ENCODE peak calls at places on chromosomes 12 and 14, in seven cellular contexts. One of them, this sample, is unnamed.

GRCh38 chr12:66942741-66943465 is 264.0 kb upstream of the GRIP1 start:
- DNase-seq in SK-N-SH: peak; percentile 4
- DNase-seq in GM12892: no peak
- DNase-seq in K562: no peak
- DNase-seq in HepG2: no peak
- DNase-seq in GM12878: no peak
- DNase-seq in H1: no peak
- DNase-seq in this sample: no peak

GRCh38 chr14:65173973-65174693 is 71.8 kb upstream of the MAX start:
- DNase-seq in SK-N-SH: no peak
- DNase-seq in GM12892: no peak
- DNase-seq in K562: peak; percentile 12
- DNase-seq in HepG2: no peak
- DNase-seq in GM12878: no peak
- DNase-seq in H1: peak; percentile 68
- DNase-seq in this sample: no peak

GRCh38 chr12:120453977-120454376 is 7.7 kb downstream of the GATC start:
- DNase-seq in SK-N-SH: peak; percentile 68
- DNase-seq in GM12892: no peak
- DNase-seq in K562: peak; percentile 48
- DNase-seq in HepG2: peak; percentile 45
- DNase-seq in GM12878: no peak
- DNase-seq in H1: no peak
- DNase-seq in this sample: no peak

GRCh38 chr12:39401459-39401858 is 41.5 kb downstream of the KIF21A start:
- DNase-seq in SK-N-SH: no peak
- DNase-seq in GM12892: no peak
- DNase-seq in K562: no peak
- DNase-seq in HepG2: no peak
- DNase-seq in GM12878: no peak
- DNase-seq in H1: no peak
- DNase-seq in this sample: no peak

GRCh38 chr12:12533238-12533829 is 29.3 kb downstream of the DUSP16 start:
- DNase-seq in SK-N-SH: peak; percentile 36
- DNase-seq in GM12892: no peak
- DNase-seq in K562: peak; percentile 40
- DNase-seq in HepG2: peak; percentile 32
- DNase-seq in GM12878: no peak
- DNase-seq in H1: no peak
- DNase-seq in this sample: no peak

GRCh38 chr12:101940400-101940950 is 63.1 kb downstream of the DRAM1 start:
- DNase-seq in SK-N-SH: no peak
- DNase-seq in GM12892: no peak
- DNase-seq in K562: no peak
- DNase-seq in HepG2: no peak
- DNase-seq in GM12878: no peak
- DNase-seq in H1: no peak
- DNase-seq in this sample: no peak

GRCh38 chr12:109720152-109720855 is 6.7 kb downstream of the FAM222A start:
- DNase-seq in SK-N-SH: peak; percentile 70
- DNase-seq in GM12892: no peak
- DNase-seq in K562: no peak
- DNase-seq in HepG2: no peak
- DNase-seq in GM12878: no peak
- DNase-seq in H1: no peak
- DNase-seq in this sample: no peak

GRCh38 chr14:67851785-67852410 is 32.3 kb downstream of the RAD51B start:
- DNase-seq in SK-N-SH: no peak
- DNase-seq in GM12892: no peak
- DNase-seq in K562: no peak
- DNase-seq in HepG2: no peak
- DNase-seq in GM12878: no peak
- DNase-seq in H1: no peak
- DNase-seq in this sample: no peak

GRCh38 chr14:105419305-105420091 is at the start of gene MTA1:
- DNase-seq in SK-N-SH: peak; percentile 86
- DNase-seq in GM12892: peak; percentile 79
- DNase-seq in K562: peak; percentile 66
- DNase-seq in HepG2: peak; percentile 35
- DNase-seq in GM12878: no peak
- DNase-seq in H1: no peak
- DNase-seq in this sample: peak; percentile 85

GRCh38 chr14:54798465-54799124 is 104.0 kb downstream of the GCH1 start:
- DNase-seq in SK-N-SH: no peak
- DNase-seq in GM12892: no peak
- DNase-seq in K562: no peak
- DNase-seq in HepG2: no peak
- DNase-seq in GM12878: no peak
- DNase-seq in H1: no peak
- DNase-seq in this sample: no peak

GRCh38 chr12:28057856-28058615 is 85.5 kb upstream of the PTHLH start:
- DNase-seq in SK-N-SH: no peak
- DNase-seq in GM12892: no peak
- DNase-seq in K562: no peak
- DNase-seq in HepG2: no peak
- DNase-seq in GM12878: peak; percentile 17
- DNase-seq in H1: no peak
- DNase-seq in this sample: no peak

GRCh38 chr12:47236109-47236714 is 156.5 kb upstream of the AMIGO2 start:
- DNase-seq in SK-N-SH: no peak
- DNase-seq in GM12892: no peak
- DNase-seq in K562: no peak
- DNase-seq in HepG2: no peak
- DNase-seq in GM12878: no peak
- DNase-seq in H1: no peak
- DNase-seq in this sample: no peak

GRCh38 chr12:47813491-47814196 is 6.1 kb downstream of the HDAC7 start:
- DNase-seq in SK-N-SH: no peak
- DNase-seq in GM12892: peak; percentile 63
- DNase-seq in K562: no peak
- DNase-seq in HepG2: no peak
- DNase-seq in GM12878: no peak
- DNase-seq in H1: no peak
- DNase-seq in this sample: no peak

GRCh38 chr12:106358410-106359241 is 1.1 kb downstream of the POLR3B start:
- DNase-seq in SK-N-SH: peak; percentile 53
- DNase-seq in GM12892: no peak
- DNase-seq in K562: peak; percentile 86
- DNase-seq in HepG2: peak; percentile 78
- DNase-seq in GM12878: no peak
- DNase-seq in H1: no peak
- DNase-seq in this sample: no peak

GRCh38 chr14:65156568-65157366 is 54.5 kb upstream of the MAX start:
- DNase-seq in SK-N-SH: no peak
- DNase-seq in GM12892: peak; percentile 52
- DNase-seq in K562: no peak
- DNase-seq in HepG2: no peak
- DNase-seq in GM12878: peak; percentile 45
- DNase-seq in H1: no peak
- DNase-seq in this sample: no peak

GRCh38 chr12:71694099-71694820 is 8.4 kb downstream of the TMEM19 start:
- DNase-seq in SK-N-SH: no peak
- DNase-seq in GM12892: peak; percentile 18
- DNase-seq in K562: no peak
- DNase-seq in HepG2: no peak
- DNase-seq in GM12878: peak; percentile 79
- DNase-seq in H1: no peak
- DNase-seq in this sample: no peak

DNA sequence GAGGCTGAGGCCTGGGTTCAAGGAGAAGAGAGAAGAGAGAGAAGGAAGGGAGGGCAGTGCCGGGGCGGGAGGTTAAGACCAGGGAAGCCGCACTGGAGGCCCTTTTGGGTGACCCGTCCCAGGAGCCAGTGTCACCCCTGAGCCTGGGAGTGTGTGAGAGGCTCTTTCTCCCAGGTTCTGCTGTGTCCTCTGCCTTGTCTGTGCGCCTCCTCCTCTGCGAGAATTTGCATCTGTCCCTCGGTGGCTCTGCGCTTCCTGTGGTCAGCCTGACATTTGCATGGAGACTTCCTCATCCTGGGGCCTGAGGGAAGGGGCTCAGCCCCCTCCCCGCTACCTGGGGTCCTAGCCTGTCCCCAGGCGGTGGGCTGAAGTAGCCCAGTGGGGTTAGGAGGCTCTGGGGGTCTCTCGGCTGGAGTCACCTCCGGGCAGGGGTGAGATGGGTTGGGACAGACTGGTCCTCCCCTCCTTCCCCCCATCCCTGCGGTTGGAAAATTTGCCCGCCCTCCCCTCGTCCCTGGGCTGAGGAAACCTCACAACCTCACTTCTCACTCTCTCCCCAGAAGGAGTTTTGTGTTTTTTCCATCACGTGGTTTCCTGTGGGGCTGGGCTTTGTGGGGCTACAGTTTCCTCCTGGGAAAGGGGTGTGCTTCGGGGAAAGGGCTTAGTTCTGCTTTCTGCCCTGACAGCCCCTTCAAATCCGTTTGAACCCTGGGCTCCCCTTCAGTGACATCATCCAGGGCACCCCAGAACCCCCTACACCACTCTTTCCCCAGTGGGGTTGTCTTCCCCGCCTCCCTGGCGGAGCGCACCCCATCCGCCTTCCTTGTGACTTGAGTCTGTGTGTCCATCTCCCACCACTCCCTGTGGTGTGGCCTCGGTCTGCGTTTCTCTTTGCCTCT is 2.5 kb downstream of the PTPN6 start:
- DNase-seq in SK-N-SH: peak; percentile 24
- DNase-seq in GM12892: no peak
- DNase-seq in K562: no peak
- DNase-seq in HepG2: no peak
- DNase-seq in GM12878: peak; percentile 95
- DNase-seq in H1: no peak
- DNase-seq in this sample: no peak
- TF ChIP-seq POLR2AphosphoS5 in SK-N-SH: no peak
- TF ChIP-seq POLR2AphosphoS5 in GM12892: peak; percentile 99
- TF ChIP-seq POLR2AphosphoS5 in K562: no peak
- TF ChIP-seq POLR2AphosphoS5 in HepG2: no peak
- TF ChIP-seq POLR2AphosphoS5 in GM12878: peak; percentile 97
- TF ChIP-seq POLR2AphosphoS5 in H1: no peak
- TF ChIP-seq POLR2AphosphoS5 in this sample: peak; percentile 99

GRCh38 chr14:87133073-87133815 is 859.7 kb downstream of the GALC start:
- DNase-seq in SK-N-SH: no peak
- DNase-seq in GM12892: no peak
- DNase-seq in K562: no peak
- DNase-seq in HepG2: no peak
- DNase-seq in GM12878: no peak
- DNase-seq in H1: no peak
- DNase-seq in this sample: no peak

GRCh38 chr14:87131879-87132278 is 861.1 kb downstream of the GALC start:
- DNase-seq in SK-N-SH: no peak
- DNase-seq in GM12892: no peak
- DNase-seq in K562: no peak
- DNase-seq in HepG2: no peak
- DNase-seq in GM12878: no peak
- DNase-seq in H1: no peak
- DNase-seq in this sample: no peak
- TF ChIP-seq TAF1 in SK-N-SH: no peak
- TF ChIP-seq TAF1 in GM12892: no peak
- TF ChIP-seq TAF1 in K562: no peak
- TF ChIP-seq TAF1 in HepG2: no peak
- TF ChIP-seq TAF1 in GM12878: no peak
- TF ChIP-seq TAF1 in H1: no peak
- TF ChIP-seq TAF1 in this sample: no peak

GRCh38 chr12:19191563-19191962 is 62.0 kb downstream of the PLEKHA5 start:
- DNase-seq in SK-N-SH: no peak
- DNase-seq in GM12892: no peak
- DNase-seq in K562: no peak
- DNase-seq in HepG2: no peak
- DNase-seq in GM12878: no peak
- DNase-seq in H1: no peak
- DNase-seq in this sample: no peak
- TF ChIP-seq POLR2AphosphoS5 in SK-N-SH: no peak
- TF ChIP-seq POLR2AphosphoS5 in GM12892: no peak
- TF ChIP-seq POLR2AphosphoS5 in K562: no peak
- TF ChIP-seq POLR2AphosphoS5 in HepG2: no peak
- TF ChIP-seq POLR2AphosphoS5 in GM12878: no peak
- TF ChIP-seq POLR2AphosphoS5 in H1: no peak
- TF ChIP-seq POLR2AphosphoS5 in this sample: no peak

GRCh38 chr12:118188690-118189371 is 52.9 kb downstream of the PEBP1 start:
- DNase-seq in SK-N-SH: peak; percentile 62
- DNase-seq in GM12892: no peak
- DNase-seq in K562: no peak
- DNase-seq in HepG2: no peak
- DNase-seq in GM12878: no peak
- DNase-seq in H1: no peak
- DNase-seq in this sample: no peak

GRCh38 chr12:118190266-118190665 is 54.3 kb downstream of the PEBP1 start:
- DNase-seq in SK-N-SH: peak; percentile 33
- DNase-seq in GM12892: no peak
- DNase-seq in K562: no peak
- DNase-seq in HepG2: no peak
- DNase-seq in GM12878: no peak
- DNase-seq in H1: no peak
- DNase-seq in this sample: no peak

GRCh38 chr12:118187746-118188390 is 51.9 kb downstream of the PEBP1 start:
- DNase-seq in SK-N-SH: peak; percentile 30
- DNase-seq in GM12892: no peak
- DNase-seq in K562: peak; percentile 27
- DNase-seq in HepG2: no peak
- DNase-seq in GM12878: no peak
- DNase-seq in H1: no peak
- DNase-seq in this sample: no peak

GRCh38 chr12:118193477-118193876 is 57.6 kb downstream of the PEBP1 start:
- DNase-seq in SK-N-SH: no peak
- DNase-seq in GM12892: no peak
- DNase-seq in K562: no peak
- DNase-seq in HepG2: no peak
- DNase-seq in GM12878: no peak
- DNase-seq in H1: no peak
- DNase-seq in this sample: no peak

DNA sequence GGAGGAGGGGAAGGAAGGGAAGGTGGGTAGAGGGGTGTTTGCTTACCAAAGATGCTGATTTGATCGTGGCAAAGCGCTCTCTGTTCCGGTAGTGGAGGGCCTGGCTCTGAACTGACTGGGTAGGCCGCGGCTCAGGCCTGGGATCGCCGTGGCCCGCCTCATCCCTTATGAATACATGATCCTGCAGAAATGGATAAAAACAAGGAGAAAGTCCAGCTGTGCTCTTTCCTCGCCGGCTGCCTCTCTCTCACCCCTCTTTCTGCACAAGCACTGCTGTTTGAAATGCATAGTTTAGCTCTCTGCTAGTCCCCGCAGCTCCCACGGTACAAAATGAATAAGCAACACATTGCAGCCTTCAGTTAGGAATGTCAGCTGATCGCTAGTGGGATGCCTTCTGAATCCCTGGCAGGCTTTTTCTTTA is 53.8 kb downstream of the PEBP1 start:
- DNase-seq in SK-N-SH: peak; percentile 53
- DNase-seq in GM12892: no peak
- DNase-seq in K562: no peak
- DNase-seq in HepG2: no peak
- DNase-seq in GM12878: no peak
- DNase-seq in H1: peak; percentile 65
- DNase-seq in this sample: no peak
- TF ChIP-seq TAF1 in SK-N-SH: no peak
- TF ChIP-seq TAF1 in GM12892: no peak
- TF ChIP-seq TAF1 in K562: no peak
- TF ChIP-seq TAF1 in HepG2: no peak
- TF ChIP-seq TAF1 in GM12878: no peak
- TF ChIP-seq TAF1 in H1: no peak
- TF ChIP-seq TAF1 in this sample: no peak

This sample was measured in GM12891.